ENCODE peak calls at places on chromosomes 6 and 20, in six cellular contexts. I is SK-N-SH, E is neural progenitor cell, X is GM23248, H is OCI-LY7, J is HCT116. Y is an unnamed sample. For H3K4me1, the result is how much of the 10 kb centered on the place peaks cover.

GRCh38 chr6:1607557-1608221 is 2.0 kb upstream of the FOXC1 start:
- DNase-seq in H (no peak), I (no peak), E (peak), J (no peak), X (peak), Y (no peak)

GRCh38 chr6:30013296-30013922 is 47.7 kb upstream of the POLR1H start:
- DNase-seq in I (peak), E (peak), J (no peak), X (peak), H (peak), Y (peak)

GRCh38 chr6:1995521-1996110 is 249.8 kb downstream of the GMDS start:
- DNase-seq in E (no peak), H (peak), I (no peak), X (peak), J (peak), Y (no peak)

GRCh38 chr6:116265081-116265829 is 11.4 kb upstream of the TSPYL4 start:
- DNase-seq in H (no peak), I (no peak), X (peak), E (no peak), J (no peak), Y (peak)

GRCh38 chr20:61679473-61679872 is 386.2 kb downstream of the TAF4 start:
- DNase-seq in E (no peak), X (no peak), I (no peak), J (no peak), H (no peak), Y (no peak)

GRCh38 chr20:59463541-59463940 is 140.8 kb upstream of the PHACTR3 start:
- DNase-seq in X (no peak), I (no peak), E (no peak), H (no peak), J (no peak), Y (no peak)

GRCh38 chr20:45470939-45471338 is 1.4 kb downstream of the WFDC2 start:
- DNase-seq in E (peak), H (no peak), J (no peak), I (no peak), X (peak), Y (no peak)

GRCh38 chr6:66861007-66861541 is 1154.0 kb upstream of the EYS start:
- DNase-seq in E (no peak), H (no peak), X (no peak), J (no peak), I (no peak), Y (no peak)

GRCh38 chr6:157058574-157058973 is 264.7 kb downstream of the TMEM242 start:
- DNase-seq in I (no peak), X (no peak), J (no peak), E (no peak), H (no peak), Y (no peak)

GRCh38 chr6:139690007-139690406 is 315.6 kb upstream of the CITED2 start:
- DNase-seq in I (no peak), J (no peak), X (no peak), E (no peak), H (no peak), Y (no peak)

GRCh38 chr6:53566755-53567154 is 21.9 kb upstream of the GCLC start:
- DNase-seq in I (no peak), H (no peak), J (no peak), E (no peak), X (no peak), Y (no peak)

GRCh38 chr20:13567663-13568062 is 71.1 kb downstream of the TASP1 start:
- DNase-seq in E (no peak), J (no peak), X (no peak), I (no peak), H (no peak), Y (no peak)

GRCh38 chr6:41581381-41581991 is 35.3 kb downstream of the FOXP4 start:
- DNase-seq in J (peak), I (peak), H (no peak), X (peak), E (no peak), Y (peak)

GRCh38 chr20:43904195-43904594 is 10.5 kb upstream of the TOX2 start:
- DNase-seq in E (peak), I (peak), H (no peak), J (no peak), X (no peak), Y (no peak)

GRCh38 chr6:75896526-75896925 is 147.5 kb downstream of the MYO6 start:
- DNase-seq in H (no peak), J (no peak), I (no peak), X (peak), E (no peak), Y (peak)

GRCh38 chr6:7112741-7113313 is 5.1 kb downstream of the RREB1 start:
- DNase-seq in E (peak), J (no peak), I (peak), H (no peak), X (peak), Y (peak)

GRCh38 chr6:168428052-168428829 is 12.7 kb upstream of the SMOC2 start:
- DNase-seq in I (no peak), H (no peak), E (peak), X (no peak), J (no peak), Y (no peak)
- H3K4me1 ChIP-seq in I (under half), H (under half), E (under half), X (under half), J (under half), Y (under half)

DNA sequence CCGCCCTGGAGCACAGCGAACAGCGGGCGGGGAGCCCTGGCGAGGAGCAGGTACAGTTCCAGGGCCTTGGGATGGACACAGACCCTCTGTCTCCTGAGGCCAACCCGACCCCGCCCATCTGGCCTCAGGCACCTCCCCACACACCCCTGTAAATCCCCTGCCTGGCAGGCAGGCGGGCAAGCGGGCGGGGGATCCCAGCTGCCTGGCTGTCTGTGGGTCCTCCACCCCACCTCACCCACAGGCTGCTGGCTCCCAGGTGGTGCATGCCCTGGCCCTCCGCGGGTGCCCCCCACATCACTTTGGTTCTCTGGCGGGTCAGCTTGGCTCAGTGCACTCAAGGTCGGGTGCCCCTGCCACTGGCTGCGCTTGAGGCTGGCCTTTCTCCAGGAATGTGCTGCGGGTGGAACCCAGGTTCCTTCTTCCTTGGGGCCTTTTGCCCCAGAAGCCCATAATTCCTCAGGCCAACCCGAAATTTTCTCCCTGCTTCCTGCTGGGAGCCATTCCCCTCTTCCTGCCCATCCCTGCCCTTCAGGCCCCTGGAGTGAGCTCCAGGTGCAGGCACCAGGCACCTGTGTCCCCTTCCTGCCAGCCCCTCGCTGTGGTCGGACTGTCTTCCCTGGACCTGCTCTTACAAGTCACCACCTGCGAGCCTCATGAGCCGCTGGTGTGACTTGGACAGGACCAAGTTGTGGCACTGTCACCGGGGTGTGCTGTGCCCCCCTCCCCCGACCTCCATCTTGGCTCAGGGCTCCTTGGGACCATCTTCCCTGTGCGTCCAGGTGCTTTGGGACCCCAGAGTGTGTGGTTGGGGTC is 5.3 kb upstream of the TNFRSF6B start:
- DNase-seq in E (no peak), H (no peak), I (peak), J (no peak), X (no peak), Y (no peak)
- TF ChIP-seq EZH2phosphoT487 in E (no peak), H (no peak), I (no peak), J (no peak), X (no peak), Y (no peak)

GRCh38 chr20:1332749-1333300 is 3.9 kb upstream of the SDCBP2 start:
- DNase-seq in H (no peak), I (no peak), E (no peak), J (no peak), X (no peak), Y (no peak)
- H3K4me1 ChIP-seq in H (under half), I (under half), E (under half), J (under half), X (under half), Y (under half)

GRCh38 chr6:82881519-82881918 is 184.1 kb downstream of the UBE3D start:
- DNase-seq in H (no peak), E (no peak), X (no peak), J (no peak), I (no peak), Y (no peak)

GRCh38 chr6:82877213-82878195 is 188.1 kb downstream of the UBE3D start:
- DNase-seq in J (peak), X (no peak), I (peak), H (no peak), E (no peak), Y (peak)

GRCh38 chr6:82878812-82879211 is 186.8 kb downstream of the UBE3D start:
- DNase-seq in H (no peak), E (no peak), I (no peak), J (no peak), X (no peak), Y (no peak)

DNA sequence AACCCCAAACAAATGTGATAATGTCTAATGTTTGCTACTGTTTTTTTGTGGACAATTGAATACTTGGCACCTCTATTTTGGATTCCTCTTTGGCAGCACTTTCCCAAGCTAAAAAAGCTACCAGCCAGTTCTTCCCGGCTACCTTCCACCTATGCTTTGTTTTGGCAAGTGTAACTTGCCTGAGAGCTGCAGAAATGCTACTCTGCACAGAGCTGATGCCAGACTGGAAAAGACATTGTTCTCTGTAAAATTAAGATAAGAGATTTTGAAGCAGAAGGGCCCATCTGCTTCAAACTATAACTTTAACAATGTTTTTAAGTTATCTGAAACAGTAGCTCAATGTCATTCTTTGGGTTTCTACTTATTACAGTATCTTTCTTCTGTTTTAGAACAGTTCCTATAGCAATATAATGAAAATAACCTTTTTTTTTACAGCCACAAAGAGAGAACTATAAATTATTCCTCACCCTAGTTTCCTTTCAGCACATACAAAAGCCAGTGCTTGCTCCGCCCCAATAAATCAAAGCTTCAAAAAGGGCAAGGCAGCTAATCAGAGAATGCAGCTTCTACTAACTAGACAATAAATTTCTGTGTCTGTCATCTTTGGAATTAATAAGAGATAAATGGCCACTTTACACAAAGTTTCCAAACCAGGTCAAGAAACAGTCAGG is 183.1 kb downstream of the UBE3D start:
- DNase-seq in J (no peak), I (no peak), E (no peak), H (no peak), X (no peak), Y (no peak)
- TF ChIP-seq EZH2phosphoT487 in J (no peak), I (no peak), E (no peak), H (no peak), X (no peak), Y (no peak)

DNA sequence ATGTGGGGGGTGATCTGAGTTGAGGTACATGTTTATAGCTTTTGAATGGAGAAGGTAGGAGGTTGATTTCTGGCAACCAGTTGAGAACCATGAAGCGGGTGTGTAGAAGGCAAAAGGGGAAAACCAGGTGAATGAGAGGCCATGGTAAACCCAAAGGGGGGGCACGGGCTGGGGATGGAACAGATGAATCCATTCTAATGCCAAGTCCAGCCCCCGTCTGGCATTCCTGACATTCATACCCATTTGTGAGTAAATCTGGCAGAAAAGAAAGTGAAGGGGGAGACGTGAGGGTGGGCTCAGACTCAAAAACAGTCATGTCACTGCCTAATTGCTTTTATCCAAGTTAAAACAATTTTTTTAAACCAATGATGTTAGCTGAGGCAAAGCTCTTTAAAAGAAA is 172.8 kb upstream of the QKI start:
- DNase-seq in X (no peak), H (no peak), J (no peak), E (no peak), I (no peak), Y (no peak)
- H3K4me1 ChIP-seq in X (under half), H (under half), J (under half), E (under half), I (under half), Y (under half)

DNA sequence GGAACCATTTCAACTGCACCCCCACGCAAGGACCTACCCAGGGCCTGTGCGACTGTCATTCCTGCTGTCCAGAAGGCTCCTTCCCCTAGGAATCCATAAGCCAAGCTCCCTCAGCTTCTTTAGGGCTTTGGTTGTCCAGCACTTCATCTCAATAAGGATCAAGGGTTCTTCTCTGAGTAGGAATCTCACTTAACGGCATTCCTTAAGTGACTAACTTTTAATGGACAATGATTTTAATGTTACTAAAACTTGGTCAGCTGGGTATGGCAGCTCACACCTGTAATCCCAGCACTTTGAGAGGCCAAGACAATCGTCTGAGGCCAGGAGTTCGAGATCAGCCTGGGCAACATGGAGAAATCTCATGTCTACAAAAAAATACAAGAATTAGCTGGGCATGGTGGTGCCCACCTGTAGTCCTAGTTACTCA is 13.4 kb downstream of the UBE2V1 start:
- DNase-seq in I (no peak), H (no peak), J (no peak), X (no peak), E (no peak), Y (no peak)
- TF ChIP-seq EZH2phosphoT487 in I (no peak), H (no peak), J (no peak), X (no peak), E (no peak), Y (no peak)